ENCODE peak calls at places on chromosomes 13 and 19, in six cellular contexts. U is AG04450; K is fibroblast of pulmonary artery; X is breast epithelium; J is naive thymus-derived CD4-positive, alpha-beta T cell; S is tibial nerve. O is an unnamed sample.

GRCh38 chr13:100694722-100695644 is 20.4 kb upstream of the TMTC4 start:
- DNase-seq in J (no peak), S (no peak), U (no peak), X (no peak), K (peak), O (no peak)

GRCh38 chr19:12952488-12953455 is 4.3 kb downstream of the GADD45GIP1 start:
- DNase-seq in S (no peak), U (no peak), X (no peak), K (peak), J (no peak), O (no peak)

GRCh38 chr13:109180905-109181425 is 551.6 kb downstream of the MYO16 start:
- DNase-seq in K (peak), S (no peak), J (no peak), X (no peak), U (peak), O (no peak)

GRCh38 chr13:113519556-113519955 is 29.0 kb upstream of the DCUN1D2 start:
- DNase-seq in X (no peak), K (no peak), J (no peak), U (no peak), S (no peak), O (no peak)

GRCh38 chr13:108082481-108082880 is 132.9 kb downstream of the LIG4 start:
- DNase-seq in S (no peak), U (no peak), J (no peak), X (no peak), K (no peak), O (no peak)

GRCh38 chr13:26694609-26695359 is 65.8 kb downstream of the GPR12 start:
- DNase-seq in J (no peak), U (no peak), X (no peak), K (no peak), S (no peak), O (no peak)

GRCh38 chr13:112204881-112205327 is 138.0 kb downstream of the SOX1 start:
- DNase-seq in S (no peak), U (no peak), K (no peak), X (no peak), J (no peak), O (no peak)

GRCh38 chr13:100491164-100491847 is 97.3 kb downstream of the GGACT start:
- DNase-seq in X (no peak), K (peak), S (peak), J (no peak), U (no peak), O (no peak)

GRCh38 chr19:13689050-13689449 is 75.3 kb upstream of the MRI1 start:
- DNase-seq in S (no peak), U (no peak), X (no peak), K (peak), J (no peak), O (no peak)

GRCh38 chr19:1355974-1356865 is 27.5 kb upstream of the NDUFS7 start:
- DNase-seq in X (no peak), S (no peak), U (no peak), J (no peak), K (peak), O (no peak)

GRCh38 chr13:24356837-24357236 is 47.5 kb downstream of the C1QTNF9 start:
- DNase-seq in J (no peak), K (no peak), U (no peak), X (no peak), S (no peak), O (no peak)

GRCh38 chr19:38250821-38251563 is 5.2 kb downstream of the PPP1R14A start:
- DNase-seq in J (no peak), K (peak), S (peak), U (no peak), X (no peak), O (peak)

GRCh38 chr13:110351636-110352420 is 44.7 kb downstream of the COL4A2 start:
- DNase-seq in X (no peak), S (no peak), U (no peak), K (no peak), J (no peak), O (no peak)

GRCh38 chr19:28475525-28475924 is 737.4 kb downstream of the UQCRFS1 start:
- DNase-seq in S (no peak), K (no peak), X (no peak), U (no peak), J (no peak), O (no peak)

GRCh38 chr13:46914341-46914740 is 17.5 kb upstream of the HTR2A start:
- DNase-seq in U (no peak), K (no peak), X (no peak), S (no peak), J (no peak), O (no peak)

GRCh38 chr13:29689548-29689947 is 94.1 kb upstream of the SLC7A1 start:
- DNase-seq in J (no peak), U (no peak), K (no peak), S (no peak), X (no peak), O (no peak)

GRCh38 chr13:56773148-56773547 is 367.6 kb upstream of the PRR20A start:
- DNase-seq in K (no peak), S (no peak), J (no peak), U (no peak), X (no peak), O (no peak)

GRCh38 chr19:10513223-10513622 is 4.0 kb downstream of the S1PR5 start:
- DNase-seq in X (no peak), K (no peak), U (no peak), S (no peak), J (no peak), O (no peak)

GRCh38 chr13:44815507-44816074 is 173.7 kb downstream of the NUFIP1 start:
- DNase-seq in J (no peak), S (peak), U (peak), K (peak), X (no peak), O (no peak)

GRCh38 chr19:14375055-14375581 is 6.1 kb upstream of the ADGRE5 start:
- DNase-seq in S (no peak), U (no peak), K (no peak), J (peak), X (no peak), O (peak)

GRCh38 chr13:109859216-109859835 is 72.9 kb upstream of the IRS2 start:
- DNase-seq in K (no peak), U (no peak), S (no peak), J (no peak), X (no peak), O (no peak)

GRCh38 chr13:80040219-80040976 is 300.5 kb downstream of the SPRY2 start:
- DNase-seq in S (no peak), J (no peak), K (peak), U (peak), X (no peak), O (no peak)
- H3K4me3 ChIP-seq in S (no peak), J (no peak), K (no peak), U (no peak), X (no peak), O (no peak)

DNA sequence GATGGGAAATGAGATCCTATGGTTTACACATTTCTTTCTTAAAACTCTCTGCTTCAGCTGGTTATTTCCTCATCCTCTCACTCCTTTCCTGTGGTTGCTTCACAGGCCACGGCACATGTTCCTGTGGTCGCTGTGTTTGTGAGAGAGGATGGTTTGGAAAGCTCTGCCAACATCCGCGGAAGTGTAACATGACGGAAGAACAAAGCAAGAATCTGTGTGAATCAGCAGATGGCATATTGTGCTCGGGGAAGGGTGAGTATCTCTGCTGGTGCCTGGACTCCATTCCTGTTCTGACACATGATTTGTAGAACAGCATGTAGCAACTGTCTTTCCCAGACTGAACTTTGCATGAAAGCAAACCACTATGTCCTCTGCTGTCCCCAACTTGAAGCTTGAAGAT is 254.2 kb downstream of the ITGBL1 start:
- DNase-seq in J (no peak), S (no peak), X (no peak), U (peak), K (peak), O (no peak)
- H3K4me3 ChIP-seq in J (no peak), S (no peak), X (no peak), U (no peak), K (no peak), O (no peak)

DNA sequence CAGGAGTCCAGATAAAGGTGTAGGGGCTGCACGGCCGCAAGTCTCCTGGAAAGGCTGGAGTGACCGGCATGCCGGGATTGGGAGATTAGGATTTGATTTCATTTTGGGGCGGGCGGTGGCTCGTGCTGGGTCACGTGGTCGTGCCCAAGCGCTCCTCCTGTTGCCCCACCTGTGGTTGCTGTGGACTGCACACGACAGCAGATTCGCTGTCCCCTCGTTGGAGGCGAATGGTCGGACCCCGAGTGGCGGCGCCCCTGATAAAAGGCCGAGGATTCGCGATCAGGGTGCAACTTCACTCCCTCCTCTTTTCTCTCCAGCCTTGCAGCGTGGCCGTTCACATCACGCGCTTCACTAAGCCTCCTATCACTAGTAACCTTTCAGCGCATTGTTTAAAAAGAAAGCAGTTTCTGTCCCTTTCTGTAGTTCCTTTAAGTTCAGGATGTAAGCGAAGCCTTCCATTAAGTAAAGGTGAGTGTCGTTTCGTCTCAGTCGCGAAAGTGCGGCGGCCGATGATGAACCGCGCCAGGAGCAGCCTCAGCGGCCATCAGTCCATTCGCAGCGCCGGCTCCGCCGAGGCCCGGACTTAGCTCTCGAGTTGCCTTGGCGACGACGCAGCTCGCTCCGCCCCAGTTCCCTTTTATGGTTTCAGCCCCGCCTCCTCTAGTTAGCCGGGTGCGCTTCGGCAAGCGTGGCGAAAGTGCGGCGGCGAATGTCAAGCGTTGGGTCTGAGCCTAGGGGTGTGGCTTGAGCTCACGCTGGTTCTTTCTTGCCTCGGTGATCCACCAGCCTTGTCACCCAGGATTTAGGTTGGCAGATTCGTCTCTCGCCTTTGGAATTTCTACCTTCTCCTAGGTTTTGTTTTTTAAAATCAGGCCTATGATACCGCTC is 1.7 kb upstream of the PPP1R37 start:
- DNase-seq in X (peak), S (peak), U (peak), J (peak), K (peak), O (peak)
- H3K4me3 ChIP-seq in X (peak), S (peak), U (peak), J (peak), K (peak), O (peak)

GRCh38 chr19:40286235-40286530 is 1.0 kb upstream of the AKT2 start:
- DNase-seq in U (no peak), S (no peak), J (no peak), K (no peak), X (no peak), O (no peak)
- H3K4me3 ChIP-seq in U (peak), S (no peak), J (no peak), K (no peak), X (peak), O (peak)

DNA sequence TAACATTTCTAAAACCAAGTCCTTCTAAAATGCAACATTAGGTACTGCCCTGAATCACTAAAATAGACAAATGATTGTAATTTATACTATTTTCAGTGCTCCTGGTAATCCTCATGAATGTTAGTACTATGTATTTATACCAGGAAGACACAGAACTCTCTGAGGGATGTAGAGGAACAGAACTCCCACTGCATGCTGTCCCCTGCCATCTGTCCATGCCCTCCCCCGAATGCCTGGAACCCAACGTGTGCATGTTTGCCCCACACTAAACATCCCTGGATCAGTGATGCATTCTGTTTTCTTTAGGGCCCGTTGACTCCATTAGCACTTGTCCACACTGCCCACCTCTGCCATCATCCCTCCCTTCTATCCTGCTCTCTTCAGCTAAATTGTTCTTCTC is 26.5 kb downstream of the ENOX1 start:
- DNase-seq in X (no peak), J (no peak), U (no peak), S (no peak), K (no peak), O (no peak)
- H3K4me3 ChIP-seq in X (no peak), J (no peak), U (no peak), S (no peak), K (no peak), O (no peak)

GRCh38 chr19:17718467-17718987 is 753 bp upstream of the MAP1S start:
- DNase-seq in X (no peak), J (no peak), S (no peak), U (no peak), K (no peak), O (no peak)
- H3K4me3 ChIP-seq in X (peak), J (peak), S (no peak), U (no peak), K (no peak), O (peak)

O was measured in upper lobe of right lung.